ENCODE peak calls at places on chromosomes 4 and X, in eight cellular contexts. V is Caco-2, I is DMS153, U is endothelial cell of umbilical vein, Z is pons, A is foreskin fibroblast, R is activated T-cell treated with anti-CD3 and anti-CD28 coated beads for 24 hours, O is EH. L is an unnamed sample.
A peak's percentile ranks its signal among the peaks of the same experiment; 100 is the strongest.

GRCh38 chr4:48033825-48034413 is 17.3 kb downstream of the NIPAL1 start:
- DNase-seq in Z (no peak), V (no peak), I (no peak), R (peak; percentile 57), A (no peak), U (peak; percentile 53), O (peak; percentile 29), L (no peak)

GRCh38 chr4:179361978-179362486 is 1919.8 kb upstream of the AGA start:
- DNase-seq in U (no peak), V (no peak), O (no peak), A (no peak), I (no peak), R (no peak), Z (no peak), L (no peak)

GRCh38 chrX:29090811-29091210 is 503.6 kb downstream of the IL1RAPL1 start:
- DNase-seq in R (no peak), U (peak; percentile 26), V (no peak), A (no peak), Z (peak; percentile 83), I (no peak), O (peak; percentile 0), L (peak; percentile 0)

GRCh38 chrX:47623540-47624027 is 3.9 kb upstream of the SYN1 start:
- DNase-seq in V (peak; percentile 85), R (peak; percentile 10), O (peak; percentile 72), I (peak; percentile 69), U (peak; percentile 69), A (peak; percentile 62), Z (peak; percentile 24), L (peak; percentile 84)

GRCh38 chr4:150974251-150974640 is 40.8 kb downstream of the LRBA start:
- DNase-seq in A (no peak), R (no peak), O (no peak), Z (no peak), V (no peak), U (no peak), I (no peak), L (no peak)

GRCh38 chrX:118717703-118718391 is 9.6 kb upstream of the IL13RA1 start:
- DNase-seq in Z (peak; percentile 44), R (no peak), I (no peak), O (no peak), A (no peak), V (no peak), U (no peak), L (no peak)

GRCh38 chr4:17347445-17347844 is 164.4 kb downstream of the QDPR start:
- DNase-seq in O (peak; percentile 23), R (no peak), Z (peak; percentile 47), U (peak; percentile 40), A (no peak), I (no peak), V (no peak), L (no peak)

GRCh38 chr4:24330198-24330972 is 254.0 kb downstream of the DHX15 start:
- DNase-seq in I (no peak), O (peak; percentile 1), U (no peak), V (no peak), R (no peak), Z (no peak), A (no peak), L (no peak)

L was measured in SHP77.